ENCODE peak calls at places on chromosome 4, in ten cellular contexts. F is HEK293T; I is NAMALWA; M is Kasumi-1; Y is fibroblast of the aortic adventitia; Z is Ammon's horn; B is T-cell; N is Karpas-422; L is left ventricle myocardium inferior; J is stimulated activated CD8-positive, alpha-beta memory T cell treated with anti-CD3 and anti-CD28 coated beads, Interleukin-4, amount 100 ng/mL, for 1 hour. H is an unnamed sample.

GRCh38 chr4:4856071-4857000 is 3.1 kb upstream of the MSX1 start:
- DNase-seq in F (no peak), I (no peak), M (peak), Y (no peak), Z (no peak), B (no peak), N (no peak), L (no peak), J (no peak), H (no peak)

GRCh38 chr4:158155656-158156356 is 17.0 kb downstream of the GASK1B start:
- DNase-seq in F (no peak), I (no peak), M (no peak), Y (no peak), Z (no peak), B (no peak), N (no peak), L (no peak), J (no peak), H (no peak)

GRCh38 chr4:126544276-126544675 is 1088.5 kb upstream of the INTU start:
- DNase-seq in F (no peak), I (no peak), M (no peak), Y (no peak), Z (no peak), B (no peak), N (no peak), L (no peak), J (no peak), H (no peak)

GRCh38 chr4:148574502-148574901 is 132.3 kb upstream of the NR3C2 start:
- DNase-seq in F (no peak), I (no peak), M (no peak), Y (no peak), Z (no peak), B (no peak), N (no peak), L (no peak), J (no peak), H (no peak)

GRCh38 chr4:42150653-42151567 is 1.5 kb downstream of the BEND4 start:
- DNase-seq in F (peak), I (peak), M (peak), Y (no peak), Z (no peak), B (no peak), N (no peak), L (no peak), J (no peak), H (no peak)

GRCh38 chr4:71293705-71294104 is 45.1 kb upstream of the SLC4A4 start:
- DNase-seq in F (no peak), I (no peak), M (no peak), Y (peak), Z (no peak), B (no peak), N (no peak), L (no peak), J (no peak), H (no peak)

GRCh38 chr4:41645716-41646115 is 102.8 kb downstream of the PHOX2B start:
- DNase-seq in F (no peak), I (no peak), M (no peak), Y (no peak), Z (no peak), B (no peak), N (no peak), L (no peak), J (no peak), H (no peak)

GRCh38 chr4:173192375-173193162 is 24.0 kb downstream of the GALNT7 start:
- DNase-seq in F (no peak), I (peak), M (no peak), Y (no peak), Z (no peak), B (no peak), N (peak), L (no peak), J (no peak), H (no peak)

GRCh38 chr4:2507259-2507658 is 29.2 kb upstream of the FAM193A start:
- DNase-seq in F (no peak), I (no peak), M (no peak), Y (no peak), Z (no peak), B (no peak), N (no peak), L (no peak), J (no peak), H (no peak)

GRCh38 chr4:184812651-184813181 is 13.1 kb downstream of the ACSL1 start:
- DNase-seq in F (no peak), I (no peak), M (no peak), Y (peak), Z (no peak), B (no peak), N (no peak), L (no peak), J (no peak), H (no peak)

GRCh38 chr4:154490589-154491340 is 834 bp downstream of the DCHS2 start:
- DNase-seq in F (no peak), I (no peak), M (no peak), Y (no peak), Z (no peak), B (no peak), N (no peak), L (no peak), J (no peak), H (no peak)

GRCh38 chr4:126955292-126956191 is 677.2 kb upstream of the INTU start:
- DNase-seq in F (no peak), I (no peak), M (no peak), Y (no peak), Z (no peak), B (no peak), N (no peak), L (no peak), J (no peak), H (no peak)

GRCh38 chr4:118743867-118744266 is 58.7 kb downstream of the METTL14 start:
- DNase-seq in F (no peak), I (no peak), M (peak), Y (no peak), Z (no peak), B (no peak), N (no peak), L (no peak), J (no peak), H (no peak)

GRCh38 chr4:26032142-26032541 is 118.1 kb downstream of the SMIM20 start:
- DNase-seq in F (no peak), I (no peak), M (no peak), Y (peak), Z (no peak), B (no peak), N (no peak), L (no peak), J (no peak), H (no peak)

GRCh38 chr4:159867673-159868072 is 764.8 kb downstream of the RAPGEF2 start:
- DNase-seq in F (no peak), I (no peak), M (no peak), Y (no peak), Z (no peak), B (no peak), N (no peak), L (no peak), J (no peak), H (no peak)

GRCh38 chr4:68592673-68593072 is 16.6 kb upstream of the UGT2B17 start:
- DNase-seq in F (no peak), I (no peak), M (no peak), Y (no peak), Z (no peak), B (no peak), N (no peak), L (no peak), J (no peak), H (no peak)

GRCh38 chr4:74278490-74278889 is 29.8 kb upstream of the EPGN start:
- DNase-seq in F (no peak), I (no peak), M (no peak), Y (no peak), Z (no peak), B (no peak), N (no peak), L (no peak), J (no peak), H (no peak)

GRCh38 chr4:121057466-121057911 is 14.8 kb downstream of the NDNF start:
- DNase-seq in F (no peak), I (no peak), M (no peak), Y (no peak), Z (no peak), B (no peak), N (no peak), L (no peak), J (no peak), H (no peak)

GRCh38 chr4:83782591-83782990 is 246.7 kb downstream of the GPAT3 start:
- DNase-seq in F (no peak), I (no peak), M (no peak), Y (no peak), Z (no peak), B (no peak), N (no peak), L (no peak), J (no peak), H (no peak)

GRCh38 chr4:124945422-124945821 is 232.9 kb upstream of the ANKRD50 start:
- DNase-seq in F (no peak), I (no peak), M (no peak), Y (no peak), Z (no peak), B (no peak), N (no peak), L (no peak), J (no peak), H (no peak)

GRCh38 chr4:153364061-153364460 is 19.6 kb downstream of the MND1 start:
- DNase-seq in F (no peak), I (no peak), M (no peak), Y (no peak), Z (no peak), B (no peak), N (no peak), L (no peak), J (no peak), H (no peak)

GRCh38 chr4:153223935-153224334 is 19.7 kb downstream of the TRIM2 start:
- DNase-seq in F (no peak), I (no peak), M (no peak), Y (peak), Z (peak), B (no peak), N (no peak), L (no peak), J (no peak), H (no peak)

GRCh38 chr4:128660361-128660964 is 149.0 kb upstream of the JADE1 start:
- DNase-seq in F (no peak), I (no peak), M (no peak), Y (peak), Z (peak), B (no peak), N (no peak), L (no peak), J (no peak), H (no peak)

GRCh38 chr4:185567828-185568442 is 32.6 kb upstream of the PDLIM3 start:
- DNase-seq in F (no peak), I (no peak), M (no peak), Y (no peak), Z (peak), B (no peak), N (no peak), L (peak), J (no peak), H (no peak)

GRCh38 chr4:74451214-74451661 is 6.3 kb downstream of the AREG start:
- DNase-seq in F (no peak), I (no peak), M (peak), Y (peak), Z (no peak), B (no peak), N (no peak), L (no peak), J (no peak), H (peak)

GRCh38 chr4:54696649-54697048 is 38.9 kb downstream of the KIT start:
- DNase-seq in F (no peak), I (no peak), M (no peak), Y (no peak), Z (no peak), B (no peak), N (no peak), L (no peak), J (no peak), H (no peak)

GRCh38 chr4:12961713-12962112 is 522.4 kb downstream of the RAB28 start:
- DNase-seq in F (no peak), I (no peak), M (no peak), Y (no peak), Z (no peak), B (no peak), N (no peak), L (no peak), J (no peak), H (no peak)

GRCh38 chr4:105560488-105560887 is 8.1 kb downstream of the ARHGEF38 start:
- DNase-seq in F (no peak), I (no peak), M (no peak), Y (no peak), Z (no peak), B (no peak), N (no peak), L (no peak), J (no peak), H (no peak)

GRCh38 chr4:80989921-80990544 is 40.5 kb upstream of the BMP3 start:
- DNase-seq in F (peak), I (peak), M (peak), Y (peak), Z (peak), B (no peak), N (peak), L (no peak), J (no peak), H (peak)

GRCh38 chr4:66681962-66682361 is 863.3 kb downstream of the CENPC start:
- DNase-seq in F (no peak), I (no peak), M (no peak), Y (peak), Z (no peak), B (no peak), N (no peak), L (no peak), J (no peak), H (no peak)

GRCh38 chr4:112199041-112199440 is 32.5 kb upstream of the AP1AR start:
- DNase-seq in F (no peak), I (no peak), M (no peak), Y (no peak), Z (no peak), B (no peak), N (no peak), L (no peak), J (no peak), H (no peak)

GRCh38 chr4:38194202-38194601 is 234.0 kb downstream of the PTTG2 start:
- DNase-seq in F (no peak), I (no peak), M (no peak), Y (no peak), Z (no peak), B (no peak), N (no peak), L (no peak), J (no peak), H (no peak)

GRCh38 chr4:114401483-114401882 is 197.1 kb upstream of the UGT8 start:
- DNase-seq in F (no peak), I (no peak), M (no peak), Y (no peak), Z (no peak), B (no peak), N (no peak), L (no peak), J (no peak), H (no peak)

GRCh38 chr4:101367201-101367600 is 19.9 kb upstream of the PPP3CA start:
- DNase-seq in F (no peak), I (no peak), M (no peak), Y (peak), Z (no peak), B (no peak), N (no peak), L (no peak), J (no peak), H (no peak)